ENCODE peak calls at places on chromosome 16, in four cellular contexts. L is HCT116, Y is HepG2, I is K562. D is an unnamed sample.

GRCh38 chr16:74078877-74079586 is 217.6 kb upstream of the PSMD7 start:
- DNase-seq in L (no peak), Y (no peak), I (no peak), D (no peak)

GRCh38 chr16:18969050-18969854 is 14.5 kb upstream of the TMC7 start:
- DNase-seq in L (peak; percentile 58), Y (peak; percentile 66), I (peak; percentile 87), D (no peak)

GRCh38 chr16:67731071-67731810 is 12.1 kb upstream of the GFOD2 start:
- DNase-seq in L (no peak), Y (no peak), I (no peak), D (no peak)

GRCh38 chr16:29876578-29877249 is 13.7 kb upstream of the CDIPT start:
- DNase-seq in L (no peak), Y (no peak), I (peak; percentile 42), D (no peak)

GRCh38 chr16:56632160-56632847 is at the start of gene MT1M:
- DNase-seq in L (no peak), Y (no peak), I (no peak), D (no peak)

GRCh38 chr16:56417138-56417537 is 8.2 kb downstream of the AMFR start:
- DNase-seq in L (no peak), Y (no peak), I (no peak), D (no peak)

GRCh38 chr16:17951273-17951845 is 385.2 kb downstream of the NPIPA8 start:
- DNase-seq in L (no peak), Y (no peak), I (no peak), D (no peak)

GRCh38 chr16:3961449-3961849 is 80.9 kb upstream of the CREBBP start:
- DNase-seq in L (no peak), Y (peak; percentile 65), I (no peak), D (no peak)

GRCh38 chr16:12515771-12516170 is 287.9 kb downstream of the CPPED1 start:
- DNase-seq in L (no peak), Y (no peak), I (no peak), D (no peak)

GRCh38 chr16:12513791-12514175 is 289.9 kb downstream of the CPPED1 start:
- DNase-seq in L (no peak), Y (no peak), I (no peak), D (no peak)

GRCh38 chr16:12517310-12517694 is 286.4 kb downstream of the CPPED1 start:
- DNase-seq in L (no peak), Y (no peak), I (no peak), D (no peak)

GRCh38 chr16:12516621-12517309 is 286.9 kb downstream of the CPPED1 start:
- DNase-seq in L (no peak), Y (no peak), I (no peak), D (no peak)

GRCh38 chr16:12515346-12515745 is 288.3 kb downstream of the CPPED1 start:
- DNase-seq in L (no peak), Y (no peak), I (no peak), D (no peak)
- TF ChIP-seq TCF7L2 in L (no peak), Y (no peak), I (no peak), D (no peak)

GRCh38 chr16:82061861-82062525 is 26.9 kb downstream of the HSD17B2 start:
- DNase-seq in L (peak; percentile 64), Y (no peak), I (peak; percentile 53), D (no peak)
- TF ChIP-seq SIN3A in L (no peak), Y (no peak), I (no peak), D (no peak)

DNA sequence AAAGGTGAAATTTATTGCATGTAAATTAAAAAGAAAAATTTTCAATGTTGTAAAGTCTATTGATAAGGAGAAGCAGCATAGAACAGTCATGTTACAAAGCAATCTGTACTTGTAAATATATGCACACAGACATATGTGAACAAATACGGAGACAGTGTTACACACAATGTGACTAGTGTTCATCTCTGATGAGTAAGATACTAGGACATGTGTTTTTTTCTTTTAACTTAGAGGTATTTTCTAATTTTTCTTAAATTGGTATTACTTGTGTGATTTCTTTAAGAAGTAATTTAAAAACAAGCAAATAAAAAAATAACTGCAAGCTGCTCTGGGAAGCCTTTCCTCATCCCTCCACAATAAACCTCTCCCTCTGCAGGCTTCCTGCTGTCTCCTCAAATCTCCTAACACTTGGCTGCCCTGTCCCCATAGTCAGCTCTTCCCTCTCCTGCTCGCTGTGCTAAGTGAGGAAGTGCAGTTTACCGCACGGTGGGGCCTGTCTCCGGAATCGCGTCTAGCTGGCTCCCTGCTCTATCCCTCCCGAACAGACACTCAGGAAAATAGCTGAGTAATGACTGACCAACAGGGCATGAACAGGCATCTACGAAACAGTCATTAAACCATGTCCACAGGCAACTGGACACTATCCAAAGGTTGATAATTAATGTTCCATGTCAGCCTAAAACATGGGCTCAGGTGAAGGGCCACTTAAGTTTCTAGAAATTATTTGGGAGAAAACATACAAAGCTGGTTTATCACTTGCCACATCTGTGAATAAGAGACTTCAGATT is 35.9 kb downstream of the CMTM4 start:
- DNase-seq in L (no peak), Y (peak; percentile 84), I (peak; percentile 92), D (no peak)
- TF ChIP-seq CTCF in L (no peak), Y (peak; percentile 77), I (peak; percentile 48), D (peak; percentile 18)

GRCh38 chr16:31073823-31074072 is 292 bp downstream of the ZNF668 start:
- DNase-seq in L (no peak), Y (no peak), I (no peak), D (peak; percentile 84)

GRCh38 chr16:31073073-31073822 is 792 bp downstream of the ZNF668 start:
- DNase-seq in L (peak; percentile 82), Y (peak; percentile 87), I (peak; percentile 94), D (peak; percentile 30)

GRCh38 chr16:31074073-31074813 is at the start of the genes ZNF646 and ZNF668:
- DNase-seq in L (peak; percentile 99), Y (peak; percentile 99), I (peak; percentile 99), D (peak; percentile 96)

GRCh38 chr16:31072540-31073072 is 1.4 kb downstream of the ZNF668 start:
- DNase-seq in L (no peak), Y (peak; percentile 27), I (peak; percentile 74), D (no peak)

GRCh38 chr16:31071861-31072260 is 2.2 kb downstream of the ZNF668 start:
- DNase-seq in L (no peak), Y (no peak), I (peak; percentile 31), D (no peak)
- TF ChIP-seq TCF7L2 in L (no peak), Y (no peak), I (no peak), D (no peak)

D was measured in Panc1.